ENCODE peak calls at places on chromosomes 3 and 15, in ten cellular contexts. U is HepG2, X is K562, N is sigmoid colon, C is endothelial cell of umbilical vein, G is stomach, D is GM23338, I is H1, Q is spleen, F is transverse colon. B is an unnamed sample.

GRCh38 chr3:32493437-32494414 is 8.9 kb downstream of the CMTM6 start:
- DNase-seq in Q (no peak), I (no peak), X (no peak), N (no peak), G (no peak), C (peak; percentile 56), F (no peak), D (no peak), U (no peak), B (peak; percentile 29)

GRCh38 chr3:126014252-126014651 is 45.3 kb downstream of the ROPN1B start:
- DNase-seq in G (no peak), Q (no peak), D (no peak), I (no peak), F (no peak), U (no peak), C (no peak), N (peak; percentile 42), X (no peak), B (no peak)

GRCh38 chr3:144052275-144052674 is 80.7 kb downstream of the DIPK2A start:
- DNase-seq in N (no peak), D (no peak), G (no peak), Q (no peak), X (no peak), F (no peak), I (no peak), U (no peak), C (no peak), B (no peak)

GRCh38 chr15:89052474-89052873 is 35.8 kb upstream of the ABHD2 start:
- DNase-seq in U (no peak), Q (no peak), X (no peak), D (no peak), F (no peak), C (no peak), N (no peak), I (no peak), G (no peak), B (no peak)

GRCh38 chr3:111976254-111976653 is 2.6 kb upstream of the ABHD10 start:
- DNase-seq in U (no peak), G (no peak), C (no peak), X (no peak), N (no peak), F (no peak), Q (no peak), D (no peak), I (no peak), B (no peak)

GRCh38 chr15:96264351-96264798 is 66.1 kb upstream of the NR2F2 start:
- DNase-seq in Q (no peak), C (no peak), U (peak; percentile 65), I (no peak), D (no peak), G (peak; percentile 62), F (no peak), X (peak; percentile 62), N (no peak), B (no peak)

GRCh38 chr3:196135693-196136639 is 54.1 kb upstream of the TFRC start:
- DNase-seq in D (no peak), X (no peak), Q (no peak), F (no peak), N (no peak), U (no peak), C (peak; percentile 48), G (no peak), I (no peak), B (no peak)

GRCh38 chr3:99625237-99625622 is 13.2 kb upstream of the COL8A1 start:
- DNase-seq in I (no peak), F (no peak), X (no peak), U (no peak), G (no peak), Q (no peak), N (no peak), D (peak; percentile 31), C (no peak), B (no peak)

GRCh38 chr3:65279225-65279624 is 591.4 kb upstream of the ADAMTS9 start:
- DNase-seq in U (no peak), N (no peak), G (no peak), X (no peak), I (no peak), Q (no peak), F (no peak), C (no peak), D (no peak), B (no peak)

GRCh38 chr15:29852201-29852600 is 29.9 kb upstream of the TJP1 start:
- DNase-seq in X (no peak), C (no peak), U (no peak), F (no peak), N (no peak), G (no peak), Q (no peak), I (no peak), D (no peak), B (no peak)

GRCh38 chr3:142180761-142181362 is 31.5 kb upstream of the TFDP2 start:
- DNase-seq in D (peak; percentile 71), X (peak; percentile 61), N (no peak), C (peak; percentile 51), U (peak; percentile 28), Q (no peak), F (peak; percentile 25), G (peak; percentile 34), I (no peak), B (no peak)

GRCh38 chr3:183291511-183292031 is 38.5 kb downstream of the B3GNT5 start:
- DNase-seq in U (peak; percentile 78), N (no peak), I (no peak), G (no peak), D (no peak), C (peak; percentile 55), Q (no peak), X (no peak), F (no peak), B (no peak)

GRCh38 chr3:46982581-46982980 is 3.1 kb downstream of the NBEAL2 start:
- DNase-seq in I (no peak), F (no peak), N (no peak), C (no peak), U (no peak), G (no peak), X (no peak), Q (peak; percentile 71), D (no peak), B (no peak)

GRCh38 chr3:13025090-13025489 is 48.1 kb downstream of the IQSEC1 start:
- DNase-seq in I (no peak), G (no peak), C (no peak), U (peak; percentile 12), X (no peak), N (no peak), Q (peak; percentile 63), D (no peak), F (no peak), B (no peak)

GRCh38 chr3:194938845-194939531 is 253.3 kb downstream of the FAM43A start:
- DNase-seq in U (no peak), G (no peak), D (no peak), F (peak; percentile 37), I (no peak), X (no peak), N (peak; percentile 85), Q (no peak), C (no peak), B (no peak)

GRCh38 chr3:11605398-11605797 is 38.3 kb downstream of the VGLL4 start:
- DNase-seq in N (no peak), X (no peak), G (no peak), Q (no peak), I (no peak), F (no peak), D (no peak), C (no peak), U (no peak), B (no peak)

GRCh38 chr3:24773798-24774197 is 279.1 kb upstream of the THRB start:
- DNase-seq in N (peak; percentile 73), X (peak; percentile 56), I (peak; percentile 10), U (peak; percentile 49), C (peak; percentile 61), D (peak; percentile 92), Q (no peak), F (peak; percentile 18), G (peak; percentile 37), B (no peak)

GRCh38 chr15:57698243-57698642 is 8.3 kb upstream of the POLR2M start:
- DNase-seq in Q (no peak), F (no peak), N (no peak), G (no peak), U (no peak), I (no peak), C (no peak), D (no peak), X (no peak), B (no peak)

DNA sequence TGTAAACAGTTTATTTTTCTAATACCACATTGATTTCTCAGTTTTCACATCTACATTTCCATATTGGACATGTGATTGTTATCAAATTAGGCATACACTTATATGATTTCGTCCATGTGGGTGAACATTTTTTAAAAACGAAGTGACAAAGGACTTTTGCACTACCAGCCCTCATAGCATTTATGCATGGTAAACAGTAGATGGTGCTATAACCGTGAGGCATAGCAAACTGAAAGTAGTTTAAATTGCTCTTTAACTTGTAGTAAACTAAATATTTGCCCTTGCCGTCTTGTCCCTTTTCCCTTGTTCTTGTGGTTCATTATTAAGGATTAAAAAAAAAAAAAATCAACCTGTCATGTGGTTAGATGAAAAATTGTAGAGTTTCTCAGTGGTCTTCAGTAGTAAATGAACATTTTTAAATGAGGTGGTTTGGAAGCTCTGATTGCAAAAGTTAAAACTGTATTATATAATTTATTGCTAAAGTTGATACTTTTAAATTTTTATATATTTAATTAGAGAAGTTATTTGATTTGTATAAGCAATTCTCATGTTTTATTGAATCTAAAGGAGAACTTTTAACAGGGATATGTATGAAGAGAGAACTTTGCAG is 24.0 kb downstream of the STX19 start:
- DNase-seq in C (peak; percentile 73), D (peak; percentile 61), Q (no peak), F (no peak), N (no peak), G (no peak), X (peak; percentile 49), U (peak; percentile 60), I (no peak), B (no peak)
- TF ChIP-seq POLR2AphosphoS5 in C (no peak), D (no peak), Q (no peak), F (no peak), N (no peak), G (no peak), X (no peak), U (no peak), I (no peak), B (no peak)

GRCh38 chr3:140078343-140078742 is 143.4 kb downstream of the CLSTN2 start:
- DNase-seq in F (no peak), G (no peak), N (no peak), X (no peak), Q (no peak), U (no peak), I (no peak), D (no peak), C (no peak), B (no peak)
- TF ChIP-seq POLR2AphosphoS5 in F (no peak), G (no peak), N (no peak), X (no peak), Q (no peak), U (no peak), I (no peak), D (no peak), C (no peak), B (no peak)

GRCh38 chr3:169966951-169967915 is 626 bp downstream of the SEC62 start:
- DNase-seq in N (peak; percentile 76), Q (no peak), C (peak; percentile 62), D (peak; percentile 72), I (no peak), X (peak; percentile 73), G (peak; percentile 44), U (peak; percentile 6), F (no peak), B (peak; percentile 38)
- TF ChIP-seq POLR2AphosphoS5 in N (no peak), Q (no peak), C (no peak), D (no peak), I (peak; percentile 79), X (no peak), G (no peak), U (no peak), F (no peak), B (no peak)

GRCh38 chr3:115146418-115147328 is at the start of gene ZBTB20:
- DNase-seq in F (peak; percentile 72), G (peak; percentile 50), U (peak; percentile 12), D (peak; percentile 77), C (peak; percentile 76), N (peak; percentile 87), Q (peak; percentile 95), X (peak; percentile 78), I (peak; percentile 13), B (peak; percentile 66)
- TF ChIP-seq POLR2AphosphoS5 in F (peak; percentile 29), G (no peak), U (peak; percentile 37), D (peak; percentile 58), C (no peak), N (peak; percentile 75), Q (peak; percentile 81), X (peak; percentile 36), I (peak; percentile 53), B (no peak)